ENCODE peak calls at places on chromosomes 5 and 9, in nine cellular contexts. A is cardiac muscle cell; F is CD4-positive, alpha-beta T cell; V is neural progenitor cell; X is tibial nerve; Z is neural crest cell; L is lower lobe of right lung; U is IMR-90; I is fibroblast of pulmonary artery. W is an unnamed sample.

GRCh38 chr5:88761269-88761880 is 121.6 kb downstream of the MEF2C start:
- DNase-seq in L (no peak), U (peak; percentile 51), Z (no peak), F (no peak), X (no peak), A (peak; percentile 19), V (no peak), I (peak; percentile 16), W (peak; percentile 57)

GRCh38 chr9:112495614-112496013 is 9.0 kb downstream of the KIAA1958 start:
- DNase-seq in X (no peak), U (no peak), F (no peak), I (no peak), A (peak; percentile 18), V (no peak), Z (no peak), L (no peak), W (no peak)

GRCh38 chr5:116778015-116778414 is 203.4 kb upstream of the SEMA6A start:
- DNase-seq in A (no peak), F (no peak), L (no peak), X (no peak), V (peak; percentile 39), I (no peak), Z (peak; percentile 25), U (no peak), W (no peak)

GRCh38 chr5:141963706-141964105 is 5.2 kb upstream of the RNF14 start:
- DNase-seq in L (no peak), Z (no peak), A (no peak), U (no peak), F (no peak), V (no peak), I (no peak), X (no peak), W (no peak)

GRCh38 chr5:74866653-74867162 is 521 bp upstream of the FAM169A start:
- DNase-seq in I (no peak), L (no peak), Z (peak; percentile 19), X (no peak), A (no peak), U (no peak), F (no peak), V (peak; percentile 70), W (no peak)

GRCh38 chr9:35010351-35010958 is 20.9 kb downstream of the DNAJB5 start:
- DNase-seq in V (no peak), U (no peak), X (no peak), L (no peak), Z (no peak), F (no peak), A (no peak), I (no peak), W (no peak)

GRCh38 chr5:179243333-179243732 is 101.9 kb downstream of the ADAMTS2 start:
- DNase-seq in Z (no peak), V (no peak), F (no peak), X (no peak), L (no peak), U (peak; percentile 76), I (peak; percentile 84), A (peak; percentile 81), W (peak; percentile 88)

GRCh38 chr9:18255747-18256146 is 218.2 kb upstream of the ADAMTSL1 start:
- DNase-seq in Z (no peak), V (no peak), F (no peak), I (no peak), X (no peak), L (no peak), A (no peak), U (no peak), W (peak; percentile 17)

GRCh38 chr9:83646500-83647239 is 23.7 kb downstream of the IDNK start:
- DNase-seq in I (no peak), Z (no peak), V (no peak), L (no peak), X (no peak), U (no peak), A (no peak), F (no peak), W (no peak)

GRCh38 chr5:95959964-95960801 is 1.5 kb downstream of the ELL2 start:
- DNase-seq in V (peak; percentile 11), I (peak; percentile 65), Z (no peak), L (no peak), F (no peak), A (peak; percentile 61), U (peak; percentile 34), X (no peak), W (peak; percentile 47)

GRCh38 chr9:92807031-92807756 is 42.6 kb upstream of the BICD2 start:
- DNase-seq in X (no peak), F (no peak), U (no peak), L (no peak), Z (no peak), I (no peak), A (no peak), V (peak; percentile 11), W (no peak)

GRCh38 chr9:92804727-92805126 is 40.1 kb upstream of the BICD2 start:
- DNase-seq in V (no peak), A (no peak), L (no peak), U (no peak), Z (no peak), X (no peak), I (no peak), F (no peak), W (no peak)

GRCh38 chr9:92807757-92808725 is 43.4 kb upstream of the BICD2 start:
- DNase-seq in Z (no peak), L (no peak), I (no peak), V (peak; percentile 36), X (no peak), F (peak; percentile 10), A (no peak), U (no peak), W (no peak)

DNA sequence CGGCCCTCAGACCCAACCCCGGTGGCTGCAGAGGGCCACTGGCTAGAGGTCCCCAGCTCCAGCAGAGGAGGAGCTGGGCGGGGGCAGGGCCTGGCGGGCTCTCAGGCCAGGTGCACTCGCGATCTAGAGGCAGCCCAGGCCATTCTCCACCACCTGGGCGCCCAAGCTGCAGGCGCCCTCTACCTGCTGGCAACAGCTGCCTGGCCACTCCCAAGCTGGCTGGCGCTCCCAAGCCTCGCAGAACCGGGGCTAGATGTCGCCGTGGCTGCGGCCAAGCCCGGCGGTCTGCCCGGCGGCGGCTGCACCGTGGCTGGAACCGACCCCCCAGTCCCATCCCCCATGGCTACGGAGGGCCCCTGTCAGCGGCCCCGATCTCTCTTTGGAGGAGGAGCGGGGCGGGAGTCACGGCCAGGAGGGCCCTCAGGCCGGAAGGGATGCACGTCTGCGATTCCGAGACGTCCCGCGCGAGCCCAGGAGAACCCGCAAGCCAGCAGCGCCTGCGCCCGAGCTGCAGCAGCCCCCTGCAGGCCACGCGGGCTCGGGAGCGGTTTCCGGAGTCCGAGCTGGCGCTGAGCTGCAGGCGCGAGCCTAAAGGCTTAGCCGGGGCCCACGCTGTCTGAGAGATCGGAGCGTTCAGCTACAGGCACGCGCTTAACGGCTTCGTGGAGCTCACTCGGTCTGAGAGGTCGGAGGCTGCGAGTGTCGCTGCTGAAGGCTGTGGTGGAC is 44.3 kb upstream of the BICD2 start:
- DNase-seq in U (peak; percentile 73), A (peak; percentile 83), Z (peak; percentile 76), F (peak; percentile 18), L (peak; percentile 80), X (no peak), V (peak; percentile 92), I (peak; percentile 77), W (peak; percentile 67)
- TF ChIP-seq CTCF in U (peak; percentile 39), A (peak; percentile 38), Z (peak; percentile 53), F (no peak), L (no peak), X (peak; percentile 24), V (peak; percentile 48), I (peak; percentile 27), W (peak; percentile 27)

DNA sequence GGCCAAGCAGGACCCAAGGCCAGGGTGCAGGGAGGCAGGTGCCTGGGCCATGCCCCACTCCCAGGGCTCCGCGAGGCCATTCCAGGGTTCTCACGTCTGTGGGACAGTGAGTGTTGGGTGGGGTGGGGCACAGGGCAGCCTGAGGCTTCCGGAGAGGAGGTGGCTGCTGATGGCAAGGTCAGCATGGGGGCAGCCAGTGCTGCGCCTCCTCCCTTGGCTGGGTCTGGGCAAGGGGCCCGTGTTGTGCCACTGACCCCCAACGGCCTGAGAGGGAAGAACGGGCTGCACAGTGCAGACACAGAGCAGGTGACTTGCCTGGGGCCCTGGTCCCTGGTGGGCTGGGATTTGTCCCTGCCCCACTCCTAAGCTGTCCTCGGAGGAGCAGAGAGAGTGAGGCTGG is 82.1 kb downstream of the RXRA start:
- DNase-seq in F (no peak), Z (no peak), X (no peak), A (no peak), L (no peak), V (no peak), U (no peak), I (no peak), W (no peak)
- TF ChIP-seq CTCF in F (no peak), Z (no peak), X (peak; percentile 17), A (no peak), L (no peak), V (no peak), U (no peak), I (no peak), W (no peak)

GRCh38 chr9:73148447-73148937 is 3.2 kb upstream of the ANXA1 start:
- DNase-seq in U (peak; percentile 58), I (no peak), Z (no peak), A (no peak), X (no peak), V (no peak), F (no peak), L (no peak), W (peak; percentile 80)
- TF ChIP-seq CTCF in U (no peak), I (no peak), Z (no peak), A (no peak), X (no peak), V (no peak), F (no peak), L (no peak), W (no peak)

GRCh38 chr9:127349483-127350127 is 47.4 kb upstream of the SLC2A8 start:
- DNase-seq in I (no peak), V (no peak), X (no peak), A (no peak), U (no peak), Z (no peak), F (no peak), L (no peak), W (no peak)

GRCh38 chr9:127345566-127345965 is 51.4 kb upstream of the SLC2A8 start:
- DNase-seq in I (no peak), Z (no peak), U (no peak), X (no peak), V (no peak), A (no peak), F (no peak), L (no peak), W (no peak)

GRCh38 chr9:127344373-127344995 is 52.5 kb upstream of the SLC2A8 start:
- DNase-seq in F (no peak), V (no peak), A (no peak), Z (no peak), I (no peak), X (no peak), L (no peak), U (peak; percentile 64), W (no peak)

GRCh38 chr9:127347831-127348699 is 48.9 kb upstream of the SLC2A8 start:
- DNase-seq in X (no peak), I (peak; percentile 84), V (no peak), F (no peak), U (peak; percentile 75), A (peak; percentile 60), Z (no peak), L (no peak), W (peak; percentile 77)

DNA sequence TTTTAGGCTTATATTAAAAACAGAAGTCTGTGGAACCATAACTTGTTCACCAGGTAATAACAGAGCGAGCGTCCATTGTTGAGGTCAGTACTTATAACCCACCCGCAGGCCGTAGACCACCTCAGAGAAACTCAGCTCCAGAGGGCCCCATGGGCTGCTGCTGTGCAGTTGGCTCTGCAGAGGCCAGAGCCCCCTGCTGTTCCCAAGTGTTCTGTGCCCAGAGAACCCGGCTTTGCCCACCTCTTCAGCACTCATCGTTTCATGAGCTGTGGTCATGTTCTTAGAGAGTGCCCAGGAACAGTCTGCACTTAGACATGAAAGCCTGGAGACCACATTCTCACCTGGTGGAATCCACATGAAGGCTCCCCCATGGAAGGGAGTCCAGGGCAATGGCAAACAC is 50.4 kb upstream of the SLC2A8 start:
- DNase-seq in L (no peak), V (no peak), F (no peak), U (no peak), A (no peak), X (no peak), Z (no peak), I (no peak), W (no peak)
- TF ChIP-seq CTCF in L (no peak), V (no peak), F (no peak), U (peak; percentile 21), A (peak; percentile 31), X (no peak), Z (peak; percentile 12), I (peak; percentile 25), W (peak; percentile 28)

W was measured in fibroblast of mammary gland.